ENCODE peak calls at places on chromosome 9, in five cellular contexts. C is tibial nerve, L is right atrium auricular region, F is endothelial cell of umbilical vein, U is ascending aorta. S is an unnamed sample.

GRCh38 chr9:97763884-97764283 is 66.7 kb upstream of the XPA start:
- DNase-seq in C (no peak), L (no peak), F (no peak), U (no peak), S (no peak)

GRCh38 chr9:112647596-112647995 is 70.3 kb downstream of the INIP start:
- DNase-seq in C (no peak), L (no peak), F (no peak), U (no peak), S (no peak)

GRCh38 chr9:27426717-27427645 is 97.1 kb upstream of the IFNK start:
- DNase-seq in C (no peak), L (no peak), F (no peak), U (no peak), S (no peak)

GRCh38 chr9:18611946-18612345 is 138.0 kb downstream of the ADAMTSL1 start:
- DNase-seq in C (no peak), L (no peak), F (no peak), U (no peak), S (no peak)

GRCh38 chr9:9919174-9919573 is 693.6 kb downstream of the PTPRD start:
- DNase-seq in C (no peak), L (no peak), F (no peak), U (no peak), S (no peak)

GRCh38 chr9:108272350-108272899 is 583.4 kb downstream of the ACTL7B start:
- DNase-seq in C (peak; percentile 48), L (peak; percentile 64), F (peak; percentile 29), U (no peak), S (peak; percentile 50)

GRCh38 chr9:115000217-115000639 is 69.8 kb upstream of the TNFSF8 start:
- DNase-seq in C (no peak), L (no peak), F (no peak), U (no peak), S (no peak)

GRCh38 chr9:36924071-36924470 is 110.0 kb downstream of the PAX5 start:
- DNase-seq in C (no peak), L (no peak), F (peak; percentile 57), U (no peak), S (no peak)

GRCh38 chr9:16136961-16137360 is 584.1 kb downstream of the CCDC171 start:
- DNase-seq in C (peak; percentile 72), L (no peak), F (no peak), U (no peak), S (peak; percentile 78)

GRCh38 chr9:128275198-128276007 is at the start of gene GOLGA2:
- DNase-seq in C (peak; percentile 24), L (peak; percentile 65), F (peak; percentile 58), U (peak; percentile 71), S (no peak)

GRCh38 chr9:37899041-37899440 is 4.9 kb downstream of the SLC25A51 start:
- DNase-seq in C (no peak), L (no peak), F (no peak), U (no peak), S (no peak)

GRCh38 chr9:69444021-69444420 is 119.0 kb downstream of the ENTREP1 start:
- DNase-seq in C (no peak), L (no peak), F (no peak), U (no peak), S (no peak)

GRCh38 chr9:127177221-127177620 is 54.8 kb upstream of the ANGPTL2 start:
- DNase-seq in C (no peak), L (peak; percentile 46), F (no peak), U (peak; percentile 46), S (no peak)

GRCh38 chr9:74942801-74943200 is 9.9 kb downstream of the C9orf40 start:
- DNase-seq in C (no peak), L (no peak), F (peak; percentile 7), U (no peak), S (no peak)

GRCh38 chr9:82991684-82992083 is 71.3 kb downstream of the RASEF start:
- DNase-seq in C (peak; percentile 7), L (no peak), F (no peak), U (no peak), S (no peak)

GRCh38 chr9:19387317-19387716 is 7.3 kb upstream of the RPS6 start:
- DNase-seq in C (no peak), L (no peak), F (no peak), U (no peak), S (no peak)

GRCh38 chr9:37503736-37504135 is 18.0 kb downstream of the POLR1E start:
- DNase-seq in C (no peak), L (no peak), F (no peak), U (no peak), S (no peak)

GRCh38 chr9:34929506-34930102 is 28.5 kb upstream of the PHF24 start:
- DNase-seq in C (no peak), L (no peak), F (peak; percentile 32), U (no peak), S (no peak)

GRCh38 chr9:21395778-21396717 is 10.8 kb upstream of the IFNA2 start:
- DNase-seq in C (peak; percentile 51), L (no peak), F (peak; percentile 45), U (no peak), S (no peak)

GRCh38 chr9:76521906-76522305 is 62.9 kb downstream of the GCNT1 start:
- DNase-seq in C (no peak), L (no peak), F (no peak), U (no peak), S (no peak)

GRCh38 chr9:123356851-123357747 is 1.1 kb downstream of the CRB2 start:
- DNase-seq in C (no peak), L (no peak), F (no peak), U (no peak), S (no peak)

GRCh38 chr9:18438300-18438925 is 35.5 kb upstream of the ADAMTSL1 start:
- DNase-seq in C (peak; percentile 30), L (no peak), F (peak; percentile 83), U (peak; percentile 78), S (no peak)

GRCh38 chr9:21574261-21574660 is 92.1 kb upstream of the IFNE start:
- DNase-seq in C (no peak), L (no peak), F (no peak), U (no peak), S (no peak)

GRCh38 chr9:17613723-17614122 is 34.9 kb downstream of the SH3GL2 start:
- DNase-seq in C (no peak), L (no peak), F (no peak), U (no peak), S (no peak)

GRCh38 chr9:33517373-33517772 is 6.7 kb upstream of the ANKRD18B start:
- DNase-seq in C (no peak), L (no peak), F (peak; percentile 53), U (no peak), S (no peak)

GRCh38 chr9:115593587-115594091 is 475.7 kb upstream of the TNC start:
- DNase-seq in C (peak; percentile 49), L (no peak), F (peak; percentile 33), U (no peak), S (no peak)

GRCh38 chr9:121220996-121221671 is 19.5 kb upstream of the RAB14 start:
- DNase-seq in C (no peak), L (no peak), F (no peak), U (peak; percentile 61), S (no peak)

GRCh38 chr9:110217656-110218099 is 9.7 kb upstream of the C9orf152 start:
- DNase-seq in C (peak; percentile 22), L (no peak), F (peak; percentile 65), U (peak; percentile 52), S (no peak)

GRCh38 chr9:92963831-92964606 is 16.7 kb downstream of the FGD3 start:
- DNase-seq in C (peak; percentile 25), L (no peak), F (no peak), U (peak; percentile 64), S (peak; percentile 29)

DNA sequence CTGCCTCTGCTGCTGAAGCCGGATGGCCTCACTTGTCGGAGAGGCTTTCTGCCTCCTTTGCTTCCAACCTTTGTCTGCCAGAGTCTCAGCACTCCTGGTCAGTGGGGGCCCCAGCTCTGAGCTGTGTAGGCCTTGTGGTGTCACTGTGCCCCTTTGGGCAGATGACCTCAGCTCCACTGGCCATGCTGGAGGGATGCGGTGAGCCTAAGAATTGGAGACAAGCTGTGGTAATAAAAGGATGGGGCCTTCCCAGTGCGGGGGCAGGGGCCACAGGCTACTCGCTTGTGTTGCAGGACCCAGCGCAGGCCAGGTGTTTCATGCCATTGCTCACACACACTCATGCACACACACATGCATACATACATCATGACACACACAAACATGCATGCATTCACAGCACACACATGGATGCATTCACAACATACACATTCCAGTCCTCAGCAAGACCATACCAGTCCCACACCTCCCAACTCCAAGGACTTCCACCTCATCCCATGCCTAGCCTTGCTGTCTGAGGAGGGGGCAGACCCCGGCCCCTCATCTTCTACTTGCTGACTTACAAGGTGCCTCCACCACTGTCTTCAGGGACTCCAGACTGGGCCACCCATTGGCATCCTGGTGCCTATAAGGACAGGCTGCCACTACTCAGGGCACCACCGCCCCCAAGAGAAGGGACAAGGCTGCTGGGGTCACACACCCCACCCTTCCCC is 237.7 kb downstream of the SYK start:
- DNase-seq in C (no peak), L (no peak), F (no peak), U (no peak), S (no peak)
- H3K4me1 ChIP-seq in C (peaks cover 22% of the 10 kb centered on the region), L (peaks cover 18% of the 10 kb centered on the region), F (peaks cover 17% of the 10 kb centered on the region), U (peaks cover 18% of the 10 kb centered on the region), S (peaks cover 17% of the 10 kb centered on the region)

GRCh38 chr9:23663536-23663935 is 162.5 kb downstream of the ELAVL2 start:
- DNase-seq in C (no peak), L (no peak), F (no peak), U (no peak), S (no peak)
- TF ChIP-seq CTCF in C (no peak), L (no peak), F (no peak), U (no peak), S (no peak)

GRCh38 chr9:714675-715074 is 126.8 kb upstream of the DMRT1 start:
- DNase-seq in C (no peak), L (no peak), F (no peak), U (peak; percentile 59), S (no peak)

GRCh38 chr9:713046-713445 is 128.5 kb upstream of the DMRT1 start:
- DNase-seq in C (no peak), L (no peak), F (no peak), U (peak; percentile 62), S (no peak)

GRCh38 chr9:710951-711745 is 130.3 kb upstream of the DMRT1 start:
- DNase-seq in C (no peak), L (peak; percentile 48), F (no peak), U (peak; percentile 59), S (no peak)

GRCh38 chr9:712643-713042 is 128.9 kb upstream of the DMRT1 start:
- DNase-seq in C (no peak), L (no peak), F (no peak), U (peak; percentile 62), S (no peak)

DNA sequence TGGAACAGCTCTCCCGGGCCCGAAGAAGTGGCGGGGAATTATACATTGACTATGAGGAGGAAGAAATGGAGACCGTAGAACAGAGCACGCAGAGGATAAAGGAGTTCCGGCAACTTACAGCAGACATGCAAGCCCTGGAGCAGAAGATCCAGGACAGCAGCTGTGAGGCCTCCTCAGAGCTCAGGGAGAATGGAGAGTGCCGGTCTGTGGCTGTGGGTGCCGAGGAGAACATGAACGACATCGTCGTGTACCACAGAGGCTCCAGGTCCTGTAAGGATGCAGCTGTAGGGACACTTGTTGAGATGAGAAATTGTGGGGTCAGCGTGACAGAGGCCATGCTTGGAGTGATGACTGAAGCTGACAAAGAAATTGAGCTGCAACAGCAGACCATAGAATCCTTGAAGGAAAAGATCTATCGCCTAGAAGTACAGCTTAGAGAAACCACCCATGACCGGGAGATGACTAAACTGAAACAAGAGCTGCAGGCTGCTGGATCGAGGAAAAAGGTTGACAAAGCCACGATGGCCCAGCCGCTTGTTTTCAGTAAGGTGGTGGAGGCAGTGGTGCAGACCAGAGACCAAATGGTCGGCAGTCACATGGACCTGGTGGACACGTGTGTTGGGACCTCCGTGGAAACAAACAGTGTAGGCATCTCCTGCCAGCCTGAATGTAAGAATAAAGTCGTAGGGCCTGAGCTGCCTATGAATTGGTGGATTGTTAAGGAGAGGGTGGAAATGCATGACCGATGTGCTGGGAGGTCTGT is 129.6 kb upstream of the DMRT1 start:
- DNase-seq in C (no peak), L (no peak), F (no peak), U (peak; percentile 62), S (no peak)
- H3K4me1 ChIP-seq in C (peaks cover 58% of the 10 kb centered on the region), L (peaks cover 74% of the 10 kb centered on the region), F (peaks cover 29% of the 10 kb centered on the region), U (peaks cover 33% of the 10 kb centered on the region), S (peaks cover 59% of the 10 kb centered on the region)

GRCh38 chr9:2620876-2621677 is 510 bp upstream of the VLDLR start:
- DNase-seq in C (no peak), L (peak; percentile 78), F (peak; percentile 58), U (peak; percentile 90), S (peak; percentile 85)
- TF ChIP-seq CTCF in C (no peak), L (no peak), F (no peak), U (peak; percentile 40), S (no peak)